ENCODE peak calls at places on chromosomes 3 and 15, in five cellular contexts. One of them, this sample, is unnamed.

GRCh38 chr3:141575879-141576743 is 89.3 kb downstream of the RASA2 start:
- DNase-seq in heart left ventricle: no peak
- DNase-seq in A549: peak; percentile 25
- DNase-seq in osteoblast: no peak
- DNase-seq in heart right ventricle: no peak
- DNase-seq in this sample: no peak

GRCh38 chr15:68411276-68411675 is 20.7 kb downstream of the ITGA11 start:
- DNase-seq in heart left ventricle: no peak
- DNase-seq in A549: no peak
- DNase-seq in osteoblast: no peak
- DNase-seq in heart right ventricle: no peak
- DNase-seq in this sample: no peak

GRCh38 chr3:27590437-27591320 is 106.5 kb upstream of the SLC4A7 start:
- DNase-seq in heart left ventricle: no peak
- DNase-seq in A549: no peak
- DNase-seq in osteoblast: peak; percentile 59
- DNase-seq in heart right ventricle: no peak
- DNase-seq in this sample: no peak

GRCh38 chr3:184549793-184550585 is 11.6 kb upstream of the EPHB3 start:
- DNase-seq in heart left ventricle: no peak
- DNase-seq in A549: no peak
- DNase-seq in osteoblast: peak; percentile 69
- DNase-seq in heart right ventricle: no peak
- DNase-seq in this sample: no peak

GRCh38 chr3:108051005-108051404 is 39.8 kb downstream of the CD47 start:
- DNase-seq in heart left ventricle: no peak
- DNase-seq in A549: no peak
- DNase-seq in osteoblast: peak; percentile 46
- DNase-seq in heart right ventricle: no peak
- DNase-seq in this sample: no peak

GRCh38 chr3:187739125-187739560 is 6.1 kb downstream of the BCL6 start:
- DNase-seq in heart left ventricle: peak; percentile 79
- DNase-seq in A549: no peak
- DNase-seq in osteoblast: peak; percentile 65
- DNase-seq in heart right ventricle: peak; percentile 47
- DNase-seq in this sample: peak; percentile 53

GRCh38 chr15:92869263-92869940 is 30.7 kb upstream of the CHD2 start:
- DNase-seq in heart left ventricle: no peak
- DNase-seq in A549: no peak
- DNase-seq in osteoblast: peak; percentile 90
- DNase-seq in heart right ventricle: no peak
- DNase-seq in this sample: no peak

GRCh38 chr15:73688455-73688854 is 4.3 kb downstream of the CD276 start:
- DNase-seq in heart left ventricle: no peak
- DNase-seq in A549: no peak
- DNase-seq in osteoblast: peak; percentile 71
- DNase-seq in heart right ventricle: no peak
- DNase-seq in this sample: no peak

GRCh38 chr3:100561459-100562158 is 47.8 kb upstream of the ADGRG7 start:
- DNase-seq in heart left ventricle: no peak
- DNase-seq in A549: no peak
- DNase-seq in osteoblast: peak; percentile 9
- DNase-seq in heart right ventricle: no peak
- DNase-seq in this sample: no peak

GRCh38 chr15:38547255-38547997 is 17.2 kb downstream of the RASGRP1 start:
- DNase-seq in heart left ventricle: no peak
- DNase-seq in A549: no peak
- DNase-seq in osteoblast: peak; percentile 39
- DNase-seq in heart right ventricle: no peak
- DNase-seq in this sample: no peak

GRCh38 chr15:69200773-69201745 is 40.6 kb downstream of the GLCE start:
- DNase-seq in heart left ventricle: no peak
- DNase-seq in A549: no peak
- DNase-seq in osteoblast: no peak
- DNase-seq in heart right ventricle: no peak
- DNase-seq in this sample: no peak

GRCh38 chr3:108493862-108494261 is 16.5 kb downstream of the MYH15 start:
- DNase-seq in heart left ventricle: peak; percentile 48
- DNase-seq in A549: peak; percentile 18
- DNase-seq in osteoblast: no peak
- DNase-seq in heart right ventricle: peak; percentile 12
- DNase-seq in this sample: peak; percentile 17

GRCh38 chr3:143507735-143508580 is 340.3 kb downstream of the SLC9A9 start:
- DNase-seq in heart left ventricle: no peak
- DNase-seq in A549: no peak
- DNase-seq in osteoblast: peak; percentile 72
- DNase-seq in heart right ventricle: no peak
- DNase-seq in this sample: no peak

GRCh38 chr3:197154-197855 is 742 bp downstream of the CHL1 start:
- DNase-seq in heart left ventricle: peak; percentile 56
- DNase-seq in A549: peak; percentile 7
- DNase-seq in osteoblast: no peak
- DNase-seq in heart right ventricle: peak; percentile 14
- DNase-seq in this sample: peak; percentile 13
- H3K4me3 ChIP-seq in heart left ventricle: peak overlapping the region; percentile 45
- H3K4me3 ChIP-seq in A549: peak overlapping the region; percentile 41
- H3K4me3 ChIP-seq in osteoblast: no peak overlapping the region
- H3K4me3 ChIP-seq in heart right ventricle: peak overlapping the region; percentile 46
- H3K4me3 ChIP-seq in this sample: peak overlapping the region; percentile 74

DNA sequence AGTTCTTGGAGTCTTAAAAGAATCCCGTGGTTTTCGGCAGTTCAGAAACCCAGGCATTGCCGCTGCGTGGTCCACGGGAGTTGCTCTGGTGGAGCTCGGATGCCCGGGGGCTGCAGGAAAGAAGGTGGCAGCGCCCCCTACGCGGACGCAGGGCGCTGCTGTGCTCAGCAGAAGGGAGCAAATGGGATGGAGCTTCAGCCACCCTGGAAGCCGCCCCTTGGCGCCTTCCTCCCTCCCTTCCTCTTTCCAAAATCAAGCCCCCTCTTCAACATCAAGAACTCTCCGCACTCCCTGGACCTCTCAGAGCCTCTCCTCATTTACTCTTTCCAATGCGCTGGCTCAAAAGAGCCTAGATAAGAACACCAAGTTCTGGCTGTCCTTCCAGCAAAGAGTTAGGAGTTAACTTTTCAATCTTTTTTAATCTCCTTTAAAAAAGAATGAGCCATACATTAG is 880 bp upstream of the CHRNA7 start:
- DNase-seq in heart left ventricle: no peak
- DNase-seq in A549: peak; percentile 31
- DNase-seq in osteoblast: peak; percentile 48
- DNase-seq in heart right ventricle: peak; percentile 15
- DNase-seq in this sample: no peak
- TF ChIP-seq CTCF in heart left ventricle: no peak
- TF ChIP-seq CTCF in A549: peak; percentile 69
- TF ChIP-seq CTCF in osteoblast: no peak
- TF ChIP-seq CTCF in heart right ventricle: peak; percentile 33
- TF ChIP-seq CTCF in this sample: peak; percentile 45

GRCh38 chr15:45762726-45763125 is 127.9 kb downstream of the SQOR start:
- DNase-seq in heart left ventricle: no peak
- DNase-seq in A549: no peak
- DNase-seq in osteoblast: no peak
- DNase-seq in heart right ventricle: no peak
- DNase-seq in this sample: no peak
- H3K27ac ChIP-seq in heart left ventricle: no peak overlapping the region
- H3K27ac ChIP-seq in A549: no peak overlapping the region
- H3K27ac ChIP-seq in osteoblast: no peak overlapping the region
- H3K27ac ChIP-seq in heart right ventricle: no peak overlapping the region
- H3K27ac ChIP-seq in this sample: no peak overlapping the region

GRCh38 chr15:100107606-100108225 is 234.1 kb downstream of the ADAMTS17 start:
- DNase-seq in heart left ventricle: no peak
- DNase-seq in A549: no peak
- DNase-seq in osteoblast: no peak
- DNase-seq in heart right ventricle: no peak
- DNase-seq in this sample: no peak

GRCh38 chr15:100108846-100109245 is 232.9 kb downstream of the ADAMTS17 start:
- DNase-seq in heart left ventricle: no peak
- DNase-seq in A549: no peak
- DNase-seq in osteoblast: no peak
- DNase-seq in heart right ventricle: no peak
- DNase-seq in this sample: no peak

GRCh38 chr15:100111103-100112060 is 230.4 kb downstream of the ADAMTS17 start:
- DNase-seq in heart left ventricle: peak; percentile 76
- DNase-seq in A549: no peak
- DNase-seq in osteoblast: peak; percentile 93
- DNase-seq in heart right ventricle: peak; percentile 69
- DNase-seq in this sample: peak; percentile 69

GRCh38 chr15:100108346-100108745 is 233.4 kb downstream of the ADAMTS17 start:
- DNase-seq in heart left ventricle: no peak
- DNase-seq in A549: no peak
- DNase-seq in osteoblast: no peak
- DNase-seq in heart right ventricle: no peak
- DNase-seq in this sample: no peak

GRCh38 chr15:100109486-100110035 is 232.2 kb downstream of the ADAMTS17 start:
- DNase-seq in heart left ventricle: no peak
- DNase-seq in A549: no peak
- DNase-seq in osteoblast: no peak
- DNase-seq in heart right ventricle: no peak
- DNase-seq in this sample: no peak
- H3K4me3 ChIP-seq in heart left ventricle: no peak overlapping the region
- H3K4me3 ChIP-seq in A549: no peak overlapping the region
- H3K4me3 ChIP-seq in osteoblast: no peak overlapping the region
- H3K4me3 ChIP-seq in heart right ventricle: no peak overlapping the region
- H3K4me3 ChIP-seq in this sample: no peak overlapping the region